ENCODE peak calls at places on chromosomes 16 and 17, in seven cellular contexts. D is GM23338, P is ovary, Q is lung, S is psoas muscle, R is prostate gland, J is cardiac muscle cell. V is an unnamed sample.

GRCh38 chr17:33342025-33342424 is 48.9 kb upstream of the ASIC2 start:
- DNase-seq in S (no peak), R (no peak), Q (no peak), P (no peak), D (no peak), J (no peak), V (no peak)

GRCh38 chr17:19003966-19004600 is 481 bp downstream of the FAM83G start:
- DNase-seq in S (no peak), J (peak; percentile 28), Q (no peak), P (no peak), R (no peak), D (peak; percentile 65), V (no peak)

GRCh38 chr17:75814021-75814395 is 29.4 kb downstream of the UNK start:
- DNase-seq in R (no peak), J (no peak), D (no peak), P (no peak), Q (no peak), S (no peak), V (no peak)

GRCh38 chr17:11638700-11639265 is 40.5 kb downstream of the DNAH9 start:
- DNase-seq in Q (no peak), S (no peak), R (no peak), J (no peak), D (no peak), P (no peak), V (no peak)

GRCh38 chr17:62780951-62781350 is 27.2 kb downstream of the MARCHF10 start:
- DNase-seq in D (no peak), S (no peak), R (no peak), J (peak; percentile 25), P (no peak), Q (no peak), V (no peak)

GRCh38 chr17:50425682-50426471 is at the start of gene ACSF2:
- DNase-seq in J (peak; percentile 65), S (peak; percentile 82), R (peak; percentile 87), P (peak; percentile 77), D (peak; percentile 71), Q (peak; percentile 76), V (peak; percentile 38)

GRCh38 chr16:27571433-27572306 is 21.7 kb downstream of the KATNIP start:
- DNase-seq in Q (no peak), D (no peak), P (no peak), R (no peak), J (no peak), S (no peak), V (no peak)

GRCh38 chr16:23223368-23223767 is 40.8 kb downstream of the SCNN1G start:
- DNase-seq in J (no peak), D (peak; percentile 50), S (no peak), P (no peak), Q (no peak), R (no peak), V (no peak)

GRCh38 chr16:75081179-75081859 is 35.3 kb downstream of the LDHD start:
- DNase-seq in D (no peak), S (no peak), R (no peak), J (no peak), Q (no peak), P (no peak), V (no peak)

GRCh38 chr17:29596811-29597210 is 3.9 kb downstream of the ANKRD13B start:
- DNase-seq in Q (no peak), S (no peak), P (no peak), D (peak; percentile 30), R (no peak), J (no peak), V (no peak)

GRCh38 chr17:18877104-18877503 is 19.2 kb downstream of the PRPSAP2 start:
- DNase-seq in J (peak; percentile 14), D (no peak), R (no peak), S (no peak), P (no peak), Q (no peak), V (no peak)

GRCh38 chr16:86740817-86741799 is 162.8 kb downstream of the FOXL1 start:
- DNase-seq in J (peak; percentile 78), S (peak; percentile 45), R (no peak), D (peak; percentile 47), Q (no peak), P (no peak), V (no peak)

GRCh38 chr16:17078950-17079631 is 391.7 kb downstream of the XYLT1 start:
- DNase-seq in P (no peak), R (no peak), Q (no peak), J (no peak), D (peak; percentile 53), S (no peak), V (no peak)

DNA sequence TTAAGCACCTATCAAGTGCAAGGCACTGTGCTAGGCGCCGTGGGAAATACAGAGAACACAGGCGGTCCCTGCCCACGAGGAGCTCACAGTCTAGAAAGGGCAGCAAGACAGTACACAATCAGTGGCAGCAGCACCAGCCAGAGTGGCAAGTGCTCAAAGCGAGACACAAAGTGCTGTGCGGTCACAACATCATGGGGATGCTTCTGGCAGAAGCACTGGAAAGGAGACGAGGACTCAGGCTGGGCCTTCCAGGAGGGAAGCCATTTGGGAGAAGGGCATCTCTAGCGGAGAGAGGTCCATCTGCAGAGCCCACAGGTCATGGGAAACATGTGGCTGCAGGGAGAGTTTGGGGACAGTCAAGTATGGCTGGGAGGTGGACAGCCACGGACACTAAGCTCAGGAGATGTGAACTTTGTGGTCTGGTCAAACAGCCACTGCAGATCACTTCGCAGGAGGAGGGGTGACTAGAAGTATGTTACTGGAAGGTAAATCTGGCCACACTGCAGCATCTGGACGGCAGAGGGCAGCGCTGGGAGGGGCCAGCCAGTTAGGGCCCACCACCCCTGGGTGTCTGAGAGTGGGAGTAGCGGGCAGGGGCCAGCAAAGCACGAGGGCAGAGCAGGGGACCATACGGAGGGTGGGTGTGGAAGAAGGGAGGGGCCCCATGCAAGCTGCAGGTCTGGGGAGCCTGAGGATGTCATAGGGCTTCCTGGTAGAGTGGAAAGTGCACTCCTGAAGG is 71.1 kb downstream of the N4BP1 start:
- DNase-seq in J (no peak), S (no peak), Q (no peak), D (peak; percentile 45), R (no peak), P (no peak), V (no peak)
- TF ChIP-seq CTCF in J (peak; percentile 53), S (no peak), Q (no peak), D (peak; percentile 50), R (no peak), P (no peak), V (peak; percentile 35)

GRCh38 chr17:39660397-39661043 is 4.6 kb upstream of the TCAP start:
- DNase-seq in P (no peak), D (no peak), S (no peak), J (no peak), R (no peak), Q (no peak), V (no peak)

GRCh38 chr17:39661044-39661406 is 4.1 kb upstream of the TCAP start:
- DNase-seq in P (no peak), J (no peak), S (peak; percentile 54), Q (no peak), D (no peak), R (no peak), V (no peak)

GRCh38 chr17:39658760-39659159 is 6.4 kb upstream of the TCAP start:
- DNase-seq in S (no peak), Q (no peak), R (no peak), P (no peak), D (no peak), J (no peak), V (no peak)

GRCh38 chr17:39659286-39660010 is 5.7 kb upstream of the TCAP start:
- DNase-seq in Q (no peak), J (no peak), P (no peak), D (no peak), S (no peak), R (no peak), V (no peak)

GRCh38 chr17:39660011-39660360 is 5.2 kb upstream of the TCAP start:
- DNase-seq in R (no peak), Q (no peak), J (no peak), S (no peak), D (no peak), P (no peak), V (no peak)
- H3K4me1 ChIP-seq in R (peaks cover 11% of the 10 kb centered on the region), Q (peaks cover 53% of the 10 kb centered on the region), J (peaks cover 18% of the 10 kb centered on the region), S (peaks cover 54% of the 10 kb centered on the region), D (peaks cover 20% of the 10 kb centered on the region), P (peaks cover 3% of the 10 kb centered on the region), V (peaks cover 72% of the 10 kb centered on the region)

GRCh38 chr17:42333053-42333452 is 44.8 kb downstream of the STAT5A start:
- DNase-seq in R (no peak), J (no peak), P (no peak), D (no peak), Q (no peak), S (no peak), V (no peak)

GRCh38 chr17:42337442-42337841 is 49.1 kb downstream of the STAT5A start:
- DNase-seq in R (no peak), Q (no peak), D (no peak), J (no peak), P (no peak), S (no peak), V (no peak)

GRCh38 chr17:42339221-42339620 is 49.0 kb downstream of the STAT3 start:
- DNase-seq in Q (no peak), P (no peak), J (no peak), D (no peak), R (no peak), S (no peak), V (no peak)

GRCh38 chr17:42329025-42329976 is 41.0 kb downstream of the STAT5A start:
- DNase-seq in R (peak; percentile 43), Q (no peak), S (no peak), J (peak; percentile 58), P (no peak), D (peak; percentile 98), V (no peak)

DNA sequence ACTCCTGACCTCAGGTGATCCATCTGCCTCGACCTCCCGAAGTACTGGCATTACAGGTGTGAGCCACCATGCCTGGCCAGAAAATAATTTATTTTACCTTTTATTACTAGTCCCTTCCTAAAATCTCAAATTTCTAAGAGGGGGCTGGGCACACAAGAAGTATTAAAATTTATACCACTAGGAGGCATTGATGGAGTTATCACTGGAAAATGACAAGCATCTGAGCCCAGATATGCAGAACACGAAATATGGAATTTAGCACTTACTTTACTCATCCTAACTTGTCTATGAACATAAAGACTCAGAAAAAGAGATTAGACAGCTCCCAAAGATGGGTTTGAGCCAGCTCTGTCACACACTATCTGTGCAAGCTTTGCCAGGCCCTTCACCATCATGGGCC is 46.4 kb downstream of the STAT5A start:
- DNase-seq in Q (no peak), S (no peak), J (no peak), D (no peak), P (no peak), R (no peak), V (no peak)
- TF ChIP-seq CTCF in Q (no peak), S (no peak), J (peak; percentile 16), D (no peak), P (no peak), R (no peak), V (no peak)

DNA sequence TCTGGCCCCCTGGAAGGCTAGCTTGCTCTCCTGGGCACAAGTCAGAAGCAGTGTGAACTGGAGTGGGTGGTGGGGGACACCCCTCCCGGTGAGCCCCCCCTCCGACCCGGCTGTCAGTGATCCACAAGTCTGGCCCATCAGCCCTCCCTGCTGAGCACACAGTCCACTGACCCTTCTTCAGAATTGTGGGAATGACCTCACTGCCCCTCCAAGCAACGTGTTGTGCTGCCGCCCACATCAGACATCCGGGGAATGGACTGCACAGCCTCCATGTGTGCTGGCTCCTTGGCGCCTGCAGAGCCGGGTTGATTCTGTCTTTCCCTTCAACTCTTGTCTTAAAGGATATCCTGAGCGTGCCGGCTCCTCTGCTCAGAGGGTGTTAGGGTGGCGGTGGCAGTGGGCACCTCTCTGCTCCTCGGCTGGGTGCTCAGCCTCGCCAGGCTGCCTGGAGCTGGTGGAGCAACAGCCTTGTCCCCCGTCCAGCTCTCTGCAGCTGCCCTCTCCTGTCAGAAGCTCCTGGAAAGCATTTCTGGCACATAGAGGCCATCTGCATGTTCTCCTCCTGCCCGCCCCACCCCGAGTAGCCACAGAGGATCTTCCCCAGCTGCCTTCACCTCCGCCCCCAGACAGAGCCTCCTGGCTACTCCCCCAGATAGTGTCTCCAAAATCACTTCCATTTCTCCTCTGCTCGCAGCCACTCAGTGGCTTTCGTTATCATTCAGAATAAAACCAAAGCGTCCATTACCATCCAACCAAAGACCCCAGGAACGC is 19.8 kb downstream of the NPTX1 start:
- DNase-seq in D (no peak), J (peak; percentile 46), S (peak; percentile 79), P (peak; percentile 61), Q (no peak), R (no peak), V (no peak)
- H3K4me1 ChIP-seq in D (peaks cover 4% of the 10 kb centered on the region), J (no peaks in the 10 kb centered on the region), S (peaks cover 48% of the 10 kb centered on the region), P (peaks cover 18% of the 10 kb centered on the region), Q (peaks cover 10% of the 10 kb centered on the region), R (no peaks in the 10 kb centered on the region), V (peaks cover 11% of the 10 kb centered on the region)